ENCODE peak calls at places on chromosomes 16 and 17, in eight cellular contexts. R is pancreas; I is Karpas-422; J is tibial artery; B is CD8-positive, alpha-beta memory T cell; Z is GM23338; G is heart right ventricle; L is uterus. N is an unnamed sample. For H3K4me1, the result is how much of the 10 kb centered on the place peaks cover.

GRCh38 chr17:14845562-14846335 is 419.4 kb downstream of the PMP22 start:
- DNase-seq in R (no peak), I (no peak), J (no peak), B (no peak), Z (no peak), G (no peak), L (no peak), N (no peak)

GRCh38 chr16:87324411-87325275 is 7.5 kb upstream of the C16orf95 start:
- DNase-seq in R (peak), I (peak), J (no peak), B (peak), Z (peak), G (no peak), L (peak), N (no peak)

GRCh38 chr16:10828851-10829331 is 10.3 kb upstream of the TVP23A start:
- DNase-seq in R (peak), I (no peak), J (peak), B (no peak), Z (peak), G (peak), L (peak), N (peak)

GRCh38 chr17:18225562-18226283 is at the start of gene LLGL1:
- DNase-seq in R (no peak), I (peak), J (peak), B (no peak), Z (no peak), G (no peak), L (no peak), N (peak)

GRCh38 chr17:80083136-80083661 is 18.2 kb upstream of the GAA start:
- DNase-seq in R (no peak), I (no peak), J (no peak), B (no peak), Z (no peak), G (no peak), L (no peak), N (no peak)

GRCh38 chr16:86975445-86975844 is 341.7 kb downstream of the C16orf95 start:
- DNase-seq in R (no peak), I (no peak), J (peak), B (no peak), Z (peak), G (no peak), L (no peak), N (peak)

GRCh38 chr16:80023865-80024264 is 423.3 kb upstream of the MAF start:
- DNase-seq in R (no peak), I (no peak), J (no peak), B (no peak), Z (no peak), G (no peak), L (no peak), N (no peak)

GRCh38 chr16:48955791-48956190 is 325.8 kb downstream of the CBLN1 start:
- DNase-seq in R (no peak), I (no peak), J (no peak), B (no peak), Z (no peak), G (no peak), L (no peak), N (no peak)

GRCh38 chr16:17273142-17273561 is 197.6 kb downstream of the XYLT1 start:
- DNase-seq in R (no peak), I (no peak), J (no peak), B (no peak), Z (no peak), G (no peak), L (peak), N (no peak)

GRCh38 chr17:72116692-72117469 is 3.9 kb upstream of the SOX9 start:
- DNase-seq in R (no peak), I (no peak), J (no peak), B (no peak), Z (peak), G (no peak), L (no peak), N (no peak)

GRCh38 chr17:4485676-4486646 is 12.7 kb upstream of the SPNS2 start:
- DNase-seq in R (no peak), I (no peak), J (no peak), B (peak), Z (no peak), G (no peak), L (no peak), N (no peak)

GRCh38 chr16:13939821-13940220 is 19.9 kb downstream of the ERCC4 start:
- DNase-seq in R (no peak), I (no peak), J (no peak), B (no peak), Z (no peak), G (no peak), L (no peak), N (no peak)

GRCh38 chr17:35210741-35211140 is 16.5 kb upstream of the SLC35G3 start:
- DNase-seq in R (no peak), I (no peak), J (no peak), B (no peak), Z (no peak), G (no peak), L (no peak), N (no peak)

GRCh38 chr17:1379930-1380313 is 20.1 kb downstream of the YWHAE start:
- DNase-seq in R (no peak), I (no peak), J (no peak), B (no peak), Z (no peak), G (no peak), L (no peak), N (no peak)

GRCh38 chr17:71668807-71669206 is 452.0 kb upstream of the SOX9 start:
- DNase-seq in R (no peak), I (no peak), J (no peak), B (no peak), Z (no peak), G (no peak), L (no peak), N (no peak)

GRCh38 chr17:13702266-13702665 is 100.5 kb upstream of the HS3ST3A1 start:
- DNase-seq in R (no peak), I (no peak), J (no peak), B (no peak), Z (no peak), G (no peak), L (no peak), N (no peak)

GRCh38 chr16:9090101-9090959 is 1.1 kb upstream of the HAPSTR1 start:
- DNase-seq in R (peak), I (no peak), J (peak), B (peak), Z (peak), G (peak), L (peak), N (peak)

GRCh38 chr16:67661101-67661661 is 421 bp downstream of the PARD6A start:
- DNase-seq in R (peak), I (no peak), J (no peak), B (no peak), Z (peak), G (peak), L (no peak), N (no peak)

GRCh38 chr17:64385187-64386083 is 5.2 kb downstream of the PECAM1 start:
- DNase-seq in R (no peak), I (no peak), J (peak), B (peak), Z (no peak), G (peak), L (peak), N (peak)
- H3K4me3 ChIP-seq in R (no peak), I (no peak), J (peak), B (no peak), Z (no peak), G (peak), L (peak), N (peak)

GRCh38 chr17:49715717-49716279 is 8.0 kb upstream of the SLC35B1 start:
- DNase-seq in R (no peak), I (no peak), J (no peak), B (peak), Z (no peak), G (no peak), L (no peak), N (no peak)

GRCh38 chr17:49717371-49717841 is 9.6 kb upstream of the SLC35B1 start:
- DNase-seq in R (peak), I (no peak), J (no peak), B (no peak), Z (no peak), G (peak), L (no peak), N (peak)

GRCh38 chr17:49716952-49717351 is 9.2 kb upstream of the SLC35B1 start:
- DNase-seq in R (no peak), I (no peak), J (no peak), B (no peak), Z (no peak), G (no peak), L (no peak), N (no peak)

GRCh38 chr17:49715221-49715620 is 7.5 kb upstream of the SLC35B1 start:
- DNase-seq in R (no peak), I (no peak), J (no peak), B (peak), Z (no peak), G (no peak), L (no peak), N (no peak)
- H3K4me1 ChIP-seq in R (under half), I (under half), J (under half), B (under half), Z (under half), G (under half), L (under half), N (under half)

GRCh38 chr16:27314986-27315332 is 1.2 kb downstream of the IL4R start:
- DNase-seq in R (no peak), I (no peak), J (peak), B (no peak), Z (no peak), G (no peak), L (no peak), N (no peak)

GRCh38 chr16:27315333-27316037 is 1.7 kb downstream of the IL4R start:
- DNase-seq in R (no peak), I (no peak), J (peak), B (no peak), Z (peak), G (peak), L (peak), N (peak)

GRCh38 chr16:27317320-27317719 is 3.5 kb downstream of the IL4R start:
- DNase-seq in R (no peak), I (no peak), J (no peak), B (no peak), Z (no peak), G (no peak), L (peak), N (no peak)

GRCh38 chr16:27317738-27318398 is 4.1 kb downstream of the IL4R start:
- DNase-seq in R (no peak), I (no peak), J (no peak), B (no peak), Z (no peak), G (no peak), L (no peak), N (no peak)

DNA sequence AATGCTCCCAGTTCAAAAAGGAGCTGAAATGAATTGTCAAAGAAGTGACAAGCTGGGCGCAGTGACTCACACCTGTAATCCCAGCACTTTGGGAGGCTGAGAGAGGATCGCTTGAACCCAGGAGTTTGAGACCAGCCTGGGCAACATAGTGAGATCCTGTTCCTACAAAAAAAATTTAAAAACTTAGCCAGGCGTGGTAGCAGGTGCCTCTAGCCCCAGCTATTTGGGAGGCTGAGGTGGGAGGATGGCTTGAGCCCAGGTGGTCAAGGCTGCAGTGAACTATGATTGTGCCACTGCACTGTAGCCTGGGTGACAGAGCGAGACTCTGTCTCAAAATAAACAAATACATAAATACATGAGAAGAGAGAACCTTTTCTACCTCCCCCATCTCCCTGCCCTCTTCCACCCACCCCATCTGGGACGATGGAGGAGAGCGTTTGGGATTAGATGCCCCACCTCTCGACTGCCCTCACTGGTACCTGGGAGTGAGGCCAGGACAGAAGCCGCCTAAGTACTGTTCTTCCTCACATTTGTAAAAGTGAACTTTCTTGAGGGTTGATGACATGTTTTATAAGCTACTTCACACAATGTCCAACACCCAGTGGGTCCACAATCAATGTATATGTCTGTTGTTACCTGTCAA is 2.4 kb downstream of the IL4R start:
- DNase-seq in R (no peak), I (no peak), J (no peak), B (no peak), Z (no peak), G (no peak), L (peak), N (no peak)
- H3K4me3 ChIP-seq in R (peak), I (no peak), J (peak), B (peak), Z (no peak), G (peak), L (peak), N (peak)

GRCh38 chr17:43409131-43409530 is 10.3 kb downstream of the ARL4D start:
- DNase-seq in R (no peak), I (no peak), J (no peak), B (no peak), Z (no peak), G (no peak), L (no peak), N (no peak)

GRCh38 chr17:43406676-43407645 is 8.2 kb downstream of the ARL4D start:
- DNase-seq in R (no peak), I (peak), J (peak), B (no peak), Z (peak), G (no peak), L (no peak), N (no peak)

GRCh38 chr17:43411369-43411677 is 12.5 kb downstream of the ARL4D start:
- DNase-seq in R (no peak), I (no peak), J (no peak), B (no peak), Z (no peak), G (no peak), L (no peak), N (no peak)

GRCh38 chr17:43411820-43412529 is 13.2 kb downstream of the ARL4D start:
- DNase-seq in R (no peak), I (no peak), J (no peak), B (no peak), Z (no peak), G (no peak), L (no peak), N (no peak)

DNA sequence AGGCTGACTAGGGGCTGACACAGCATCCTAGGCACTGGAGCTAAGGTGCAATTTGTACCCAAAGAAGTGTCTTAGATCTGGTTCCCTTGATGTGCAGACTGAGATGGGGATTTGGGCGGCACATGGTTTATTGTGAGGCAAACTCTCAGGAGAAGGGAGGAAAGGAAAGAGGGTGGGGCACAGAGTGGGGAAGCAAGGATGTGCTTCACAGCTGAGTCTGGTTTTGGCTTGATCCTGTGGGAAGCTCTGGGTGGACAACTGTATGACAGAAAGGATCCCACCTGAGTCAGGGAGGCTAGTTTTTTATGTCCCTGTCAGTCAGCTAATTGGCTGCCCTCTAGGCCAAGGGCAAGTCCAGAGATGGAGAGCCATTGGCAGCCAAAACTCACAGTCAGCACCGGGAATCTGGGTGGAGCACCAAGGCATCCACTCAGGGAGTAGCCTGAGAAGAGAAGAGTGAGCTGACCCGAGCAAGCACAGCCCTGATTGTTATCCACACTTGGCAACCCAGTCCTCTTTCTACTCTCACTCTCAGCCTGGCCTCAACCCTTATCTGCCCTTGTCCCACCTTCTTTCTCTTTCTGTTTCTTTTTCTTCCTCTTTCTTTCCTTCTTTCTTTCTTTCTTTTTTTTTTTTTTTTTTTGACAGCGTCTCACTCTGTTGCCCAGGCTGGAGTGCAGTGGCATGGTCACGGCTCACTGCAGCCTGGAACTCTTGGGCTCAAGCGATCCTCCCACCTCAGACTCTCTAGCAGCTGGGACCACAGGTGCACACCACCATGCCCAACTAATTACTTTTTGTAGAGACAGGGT is 12.0 kb downstream of the ARL4D start:
- DNase-seq in R (no peak), I (no peak), J (no peak), B (no peak), Z (no peak), G (no peak), L (peak), N (no peak)
- H3K4me1 ChIP-seq in R (under half), I (under half), J (under half), B (under half), Z (under half), G (under half), L (under half), N (under half)

GRCh38 chr17:8909621-8910292 is 42.3 kb upstream of the PIK3R6 start:
- DNase-seq in R (no peak), I (no peak), J (no peak), B (no peak), Z (no peak), G (no peak), L (no peak), N (no peak)

GRCh38 chr17:8900626-8901585 is 33.4 kb upstream of the PIK3R6 start:
- DNase-seq in R (no peak), I (no peak), J (peak), B (no peak), Z (peak), G (no peak), L (no peak), N (no peak)

GRCh38 chr17:8904686-8905085 is 37.2 kb upstream of the PIK3R6 start:
- DNase-seq in R (no peak), I (no peak), J (no peak), B (no peak), Z (no peak), G (no peak), L (no peak), N (no peak)

GRCh38 chr17:8904201-8904600 is 36.7 kb upstream of the PIK3R6 start:
- DNase-seq in R (no peak), I (no peak), J (no peak), B (no peak), Z (no peak), G (no peak), L (no peak), N (no peak)

GRCh38 chr17:8905256-8905778 is 37.8 kb upstream of the PIK3R6 start:
- DNase-seq in R (no peak), I (no peak), J (no peak), B (no peak), Z (no peak), G (no peak), L (no peak), N (no peak)
- H3K4me3 ChIP-seq in R (no peak), I (no peak), J (no peak), B (no peak), Z (no peak), G (no peak), L (no peak), N (no peak)

DNA sequence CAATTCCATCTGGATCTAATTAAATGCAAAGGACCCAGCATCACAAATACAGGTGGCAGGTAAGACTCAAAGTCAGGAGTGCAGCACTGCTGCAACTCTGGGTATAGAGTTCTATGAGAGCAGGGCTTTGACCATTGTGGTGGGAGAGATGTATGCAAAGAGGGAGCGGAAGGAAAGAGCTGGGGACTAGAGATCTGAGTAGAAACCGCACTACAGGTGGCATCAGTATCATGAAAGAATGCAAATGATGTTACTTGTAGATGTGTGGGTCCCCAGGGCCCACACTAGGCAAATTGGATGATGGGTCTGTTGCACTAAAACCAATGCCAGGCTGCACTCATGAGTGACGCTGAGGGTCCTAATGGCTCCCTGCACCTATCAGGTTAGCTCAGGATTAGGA is 287.1 kb upstream of the ASIC2 start:
- DNase-seq in R (no peak), I (peak), J (no peak), B (no peak), Z (no peak), G (no peak), L (no peak), N (no peak)
- H3K4me1 ChIP-seq in R (under half), I (under half), J (under half), B (under half), Z (under half), G (under half), L (under half), N (under half)

DNA sequence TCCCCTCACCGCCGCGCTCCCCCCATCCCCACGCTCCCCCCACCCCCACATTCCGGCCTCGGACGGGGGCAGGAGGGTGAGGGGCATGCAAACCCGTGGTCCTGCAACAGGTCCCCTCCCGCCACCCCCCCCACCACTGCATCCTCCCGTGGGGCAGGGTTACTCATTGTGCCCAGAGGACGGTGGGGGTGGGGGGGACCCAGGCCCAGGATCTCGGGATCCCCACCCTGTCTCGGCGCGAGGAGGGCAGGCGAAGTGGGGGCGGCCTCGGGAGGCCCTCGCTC is 8.5 kb downstream of the SLC22A31 start:
- DNase-seq in R (no peak), I (no peak), J (no peak), B (no peak), Z (no peak), G (no peak), L (no peak), N (no peak)
- H3K4me3 ChIP-seq in R (peak), I (no peak), J (peak), B (no peak), Z (peak), G (peak), L (peak), N (peak)

DNA sequence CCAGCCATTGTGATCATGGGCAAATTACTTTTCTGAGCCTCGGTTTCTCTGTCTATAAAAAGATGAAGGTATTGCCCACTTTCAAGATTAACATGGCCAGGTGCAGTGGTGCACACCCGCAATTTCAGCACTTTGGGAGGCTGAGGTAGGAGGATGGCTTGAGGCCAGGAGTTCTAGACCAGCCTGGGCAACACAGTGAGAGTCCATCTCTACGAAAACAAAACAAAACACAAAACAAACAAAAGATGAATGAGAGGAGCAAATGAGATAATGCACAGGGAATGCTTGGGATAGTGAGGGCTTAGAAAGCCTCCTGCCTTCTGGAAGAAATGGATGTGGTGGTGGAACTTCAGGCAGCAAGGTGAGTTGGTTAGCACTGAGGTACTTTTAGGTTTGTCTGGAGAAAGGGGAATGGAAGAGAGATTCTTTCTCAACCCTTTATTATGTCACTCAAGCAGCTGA is 8.5 kb downstream of the ADGRG3 start:
- DNase-seq in R (no peak), I (no peak), J (no peak), B (no peak), Z (no peak), G (no peak), L (no peak), N (no peak)
- H3K4me1 ChIP-seq in R (under half), I (under half), J (under half), B (under half), Z (under half), G (under half), L (under half), N (under half)